ENCODE peak calls at places on chromosomes 1 and 21, in five cellular contexts. One of them, this sample, is unnamed.

GRCh38 chr1:156544592-156545102 is 27.7 kb downstream of the IQGAP3 start:
- DNase-seq in iris pigment epithelial cell: no peak
- DNase-seq in memory B cell: no peak
- DNase-seq in HS-5: no peak
- DNase-seq in EL: no peak
- DNase-seq in this sample: no peak

GRCh38 chr21:16773206-16773605 is 739.6 kb upstream of the CXADR start:
- DNase-seq in iris pigment epithelial cell: peak
- DNase-seq in memory B cell: no peak
- DNase-seq in HS-5: peak
- DNase-seq in EL: peak
- DNase-seq in this sample: no peak

GRCh38 chr21:43921602-43921978 is 56.6 kb downstream of the AGPAT3 start:
- DNase-seq in iris pigment epithelial cell: no peak
- DNase-seq in memory B cell: no peak
- DNase-seq in HS-5: no peak
- DNase-seq in EL: no peak
- DNase-seq in this sample: peak

GRCh38 chr1:38940339-38941047 is 1.1 kb downstream of the RHBDL2 start:
- DNase-seq in iris pigment epithelial cell: no peak
- DNase-seq in memory B cell: no peak
- DNase-seq in HS-5: no peak
- DNase-seq in EL: no peak
- DNase-seq in this sample: no peak

GRCh38 chr1:202155478-202156021 is 4.9 kb downstream of the PTPN7 start:
- DNase-seq in iris pigment epithelial cell: peak
- DNase-seq in memory B cell: no peak
- DNase-seq in HS-5: no peak
- DNase-seq in EL: peak
- DNase-seq in this sample: peak

GRCh38 chr21:41726970-41727783 is 39.7 kb downstream of the RIPK4 start:
- DNase-seq in iris pigment epithelial cell: peak
- DNase-seq in memory B cell: no peak
- DNase-seq in HS-5: no peak
- DNase-seq in EL: peak
- DNase-seq in this sample: peak

GRCh38 chr21:44485254-44485793 is 30.0 kb downstream of the LRRC3 start:
- DNase-seq in iris pigment epithelial cell: peak
- DNase-seq in memory B cell: no peak
- DNase-seq in HS-5: no peak
- DNase-seq in EL: no peak
- DNase-seq in this sample: no peak

GRCh38 chr1:94265011-94265422 is 27.6 kb upstream of the ARHGAP29 start:
- DNase-seq in iris pigment epithelial cell: no peak
- DNase-seq in memory B cell: no peak
- DNase-seq in HS-5: no peak
- DNase-seq in EL: peak
- DNase-seq in this sample: no peak

GRCh38 chr1:24745711-24746582 is 700 bp downstream of the CLIC4 start:
- DNase-seq in iris pigment epithelial cell: peak
- DNase-seq in memory B cell: peak
- DNase-seq in HS-5: no peak
- DNase-seq in EL: peak
- DNase-seq in this sample: peak

GRCh38 chr1:209866201-209866600 is 38.4 kb downstream of the UTP25 start:
- DNase-seq in iris pigment epithelial cell: no peak
- DNase-seq in memory B cell: no peak
- DNase-seq in HS-5: no peak
- DNase-seq in EL: no peak
- DNase-seq in this sample: no peak

GRCh38 chr1:96596226-96596625 is 125.4 kb upstream of the PTBP2 start:
- DNase-seq in iris pigment epithelial cell: peak
- DNase-seq in memory B cell: no peak
- DNase-seq in HS-5: no peak
- DNase-seq in EL: peak
- DNase-seq in this sample: no peak

GRCh38 chr1:78250201-78250600 is 204.4 kb downstream of the GIPC2 start:
- DNase-seq in iris pigment epithelial cell: peak
- DNase-seq in memory B cell: no peak
- DNase-seq in HS-5: no peak
- DNase-seq in EL: no peak
- DNase-seq in this sample: peak

GRCh38 chr21:14306143-14306907 is 76.6 kb downstream of the HSPA13 start:
- DNase-seq in iris pigment epithelial cell: peak
- DNase-seq in memory B cell: no peak
- DNase-seq in HS-5: no peak
- DNase-seq in EL: peak
- DNase-seq in this sample: no peak